ENCODE peak calls at places on chromosome 21, in seven cellular contexts. One of them, this sample, is unnamed.

GRCh38 chr21:39176312-39176711 is 6.9 kb downstream of the PSMG1 start:
- DNase-seq in GM20000: no peak
- DNase-seq in iPS-NIHi11: no peak
- DNase-seq in CD4-positive, alpha-beta T cell: no peak
- DNase-seq in effector memory CD8-positive, alpha-beta T cell: no peak
- DNase-seq in activated naive CD4-positive, alpha-beta T cell: no peak
- DNase-seq in naive thymus-derived CD8-positive, alpha-beta T cell: no peak
- DNase-seq in this sample: no peak

GRCh38 chr21:40640427-40640826 is 206.5 kb downstream of the DSCAM start:
- DNase-seq in GM20000: no peak
- DNase-seq in iPS-NIHi11: no peak
- DNase-seq in CD4-positive, alpha-beta T cell: no peak
- DNase-seq in effector memory CD8-positive, alpha-beta T cell: no peak
- DNase-seq in activated naive CD4-positive, alpha-beta T cell: no peak
- DNase-seq in naive thymus-derived CD8-positive, alpha-beta T cell: no peak
- DNase-seq in this sample: no peak

GRCh38 chr21:26140185-26140584 is 30.4 kb downstream of the APP start:
- DNase-seq in GM20000: no peak
- DNase-seq in iPS-NIHi11: no peak
- DNase-seq in CD4-positive, alpha-beta T cell: no peak
- DNase-seq in effector memory CD8-positive, alpha-beta T cell: no peak
- DNase-seq in activated naive CD4-positive, alpha-beta T cell: no peak
- DNase-seq in naive thymus-derived CD8-positive, alpha-beta T cell: no peak
- DNase-seq in this sample: peak

GRCh38 chr21:41634858-41635257 is 126.9 kb upstream of the TMPRSS2 start:
- DNase-seq in GM20000: no peak
- DNase-seq in iPS-NIHi11: no peak
- DNase-seq in CD4-positive, alpha-beta T cell: no peak
- DNase-seq in effector memory CD8-positive, alpha-beta T cell: no peak
- DNase-seq in activated naive CD4-positive, alpha-beta T cell: no peak
- DNase-seq in naive thymus-derived CD8-positive, alpha-beta T cell: no peak
- DNase-seq in this sample: no peak

GRCh38 chr21:25487046-25487594 is 120.2 kb downstream of the MRPL39 start:
- DNase-seq in GM20000: no peak
- DNase-seq in iPS-NIHi11: no peak
- DNase-seq in CD4-positive, alpha-beta T cell: no peak
- DNase-seq in effector memory CD8-positive, alpha-beta T cell: no peak
- DNase-seq in activated naive CD4-positive, alpha-beta T cell: no peak
- DNase-seq in naive thymus-derived CD8-positive, alpha-beta T cell: no peak
- DNase-seq in this sample: no peak

GRCh38 chr21:34722684-34723300 is 54.0 kb downstream of the CLIC6 start:
- DNase-seq in GM20000: peak
- DNase-seq in iPS-NIHi11: peak
- DNase-seq in CD4-positive, alpha-beta T cell: no peak
- DNase-seq in effector memory CD8-positive, alpha-beta T cell: peak
- DNase-seq in activated naive CD4-positive, alpha-beta T cell: no peak
- DNase-seq in naive thymus-derived CD8-positive, alpha-beta T cell: peak
- DNase-seq in this sample: no peak

GRCh38 chr21:35705888-35706287 is 354.4 kb downstream of the SETD4 start:
- DNase-seq in GM20000: no peak
- DNase-seq in iPS-NIHi11: no peak
- DNase-seq in CD4-positive, alpha-beta T cell: no peak
- DNase-seq in effector memory CD8-positive, alpha-beta T cell: no peak
- DNase-seq in activated naive CD4-positive, alpha-beta T cell: no peak
- DNase-seq in naive thymus-derived CD8-positive, alpha-beta T cell: no peak
- DNase-seq in this sample: no peak

GRCh38 chr21:28885853-28886177 is 106.9 kb downstream of the LTN1 start:
- DNase-seq in GM20000: no peak
- DNase-seq in iPS-NIHi11: no peak
- DNase-seq in CD4-positive, alpha-beta T cell: no peak
- DNase-seq in effector memory CD8-positive, alpha-beta T cell: no peak
- DNase-seq in activated naive CD4-positive, alpha-beta T cell: no peak
- DNase-seq in naive thymus-derived CD8-positive, alpha-beta T cell: no peak
- DNase-seq in this sample: no peak

GRCh38 chr21:42413500-42413899 is 9.8 kb downstream of the UBASH3A start:
- DNase-seq in GM20000: no peak
- DNase-seq in iPS-NIHi11: no peak
- DNase-seq in CD4-positive, alpha-beta T cell: no peak
- DNase-seq in effector memory CD8-positive, alpha-beta T cell: no peak
- DNase-seq in activated naive CD4-positive, alpha-beta T cell: no peak
- DNase-seq in naive thymus-derived CD8-positive, alpha-beta T cell: no peak
- DNase-seq in this sample: no peak

This sample was measured in left kidney.